ENCODE peak calls at places on chromosomes 3 and 15, in eight cellular contexts. One of them, this sample, is unnamed.

GRCh38 chr3:62539762-62540161 is 166.4 kb upstream of the FEZF2 start:
- DNase-seq in body of pancreas: no peak
- DNase-seq in Kasumi-1: no peak
- DNase-seq in RPMI7951: no peak
- DNase-seq in kidney: no peak
- DNase-seq in mesendoderm: no peak
- DNase-seq in foreskin fibroblast: no peak
- DNase-seq in amygdala: no peak
- DNase-seq in this sample: no peak

GRCh38 chr3:61802772-61803171 is 241.4 kb downstream of the PTPRG start:
- DNase-seq in body of pancreas: no peak
- DNase-seq in Kasumi-1: no peak
- DNase-seq in RPMI7951: no peak
- DNase-seq in kidney: no peak
- DNase-seq in mesendoderm: no peak
- DNase-seq in foreskin fibroblast: no peak
- DNase-seq in amygdala: no peak
- DNase-seq in this sample: no peak

GRCh38 chr3:189739396-189739795 is 108.2 kb downstream of the TP63 start:
- DNase-seq in body of pancreas: no peak
- DNase-seq in Kasumi-1: no peak
- DNase-seq in RPMI7951: no peak
- DNase-seq in kidney: no peak
- DNase-seq in mesendoderm: peak; percentile 70
- DNase-seq in foreskin fibroblast: no peak
- DNase-seq in amygdala: no peak
- DNase-seq in this sample: no peak

GRCh38 chr3:44100298-44100695 is 141.4 kb upstream of the TOPAZ1 start:
- DNase-seq in body of pancreas: no peak
- DNase-seq in Kasumi-1: no peak
- DNase-seq in RPMI7951: no peak
- DNase-seq in kidney: no peak
- DNase-seq in mesendoderm: no peak
- DNase-seq in foreskin fibroblast: no peak
- DNase-seq in amygdala: no peak
- DNase-seq in this sample: no peak

GRCh38 chr3:123791417-123791816 is 92.7 kb downstream of the MYLK start:
- DNase-seq in body of pancreas: no peak
- DNase-seq in Kasumi-1: no peak
- DNase-seq in RPMI7951: peak; percentile 94
- DNase-seq in kidney: no peak
- DNase-seq in mesendoderm: no peak
- DNase-seq in foreskin fibroblast: peak; percentile 92
- DNase-seq in amygdala: no peak
- DNase-seq in this sample: no peak

GRCh38 chr15:94154255-94154654 is 77.1 kb upstream of the MCTP2 start:
- DNase-seq in body of pancreas: no peak
- DNase-seq in Kasumi-1: no peak
- DNase-seq in RPMI7951: no peak
- DNase-seq in kidney: no peak
- DNase-seq in mesendoderm: no peak
- DNase-seq in foreskin fibroblast: no peak
- DNase-seq in amygdala: no peak
- DNase-seq in this sample: no peak

GRCh38 chr3:120404876-120405275 is 45.9 kb downstream of the FSTL1 start:
- DNase-seq in body of pancreas: no peak
- DNase-seq in Kasumi-1: no peak
- DNase-seq in RPMI7951: no peak
- DNase-seq in kidney: no peak
- DNase-seq in mesendoderm: no peak
- DNase-seq in foreskin fibroblast: no peak
- DNase-seq in amygdala: no peak
- DNase-seq in this sample: no peak

GRCh38 chr3:139541898-139542288 is 2.4 kb upstream of the RBP1 start:
- DNase-seq in body of pancreas: no peak
- DNase-seq in Kasumi-1: no peak
- DNase-seq in RPMI7951: no peak
- DNase-seq in kidney: no peak
- DNase-seq in mesendoderm: no peak
- DNase-seq in foreskin fibroblast: no peak
- DNase-seq in amygdala: no peak
- DNase-seq in this sample: no peak

GRCh38 chr3:176071943-176072342 is 1125.3 kb downstream of the TBL1XR1 start:
- DNase-seq in body of pancreas: no peak
- DNase-seq in Kasumi-1: no peak
- DNase-seq in RPMI7951: no peak
- DNase-seq in kidney: no peak
- DNase-seq in mesendoderm: no peak
- DNase-seq in foreskin fibroblast: no peak
- DNase-seq in amygdala: no peak
- DNase-seq in this sample: no peak

GRCh38 chr3:97719156-97719821 is 45.3 kb upstream of the ARL6 start:
- DNase-seq in body of pancreas: peak; percentile 70
- DNase-seq in Kasumi-1: peak; percentile 83
- DNase-seq in RPMI7951: peak; percentile 61
- DNase-seq in kidney: peak; percentile 75
- DNase-seq in mesendoderm: peak; percentile 75
- DNase-seq in foreskin fibroblast: peak; percentile 32
- DNase-seq in amygdala: peak; percentile 19
- DNase-seq in this sample: peak; percentile 37

GRCh38 chr15:29596266-29596665 is 226.0 kb downstream of the TJP1 start:
- DNase-seq in body of pancreas: no peak
- DNase-seq in Kasumi-1: no peak
- DNase-seq in RPMI7951: no peak
- DNase-seq in kidney: no peak
- DNase-seq in mesendoderm: no peak
- DNase-seq in foreskin fibroblast: no peak
- DNase-seq in amygdala: no peak
- DNase-seq in this sample: no peak

GRCh38 chr15:91515188-91515754 is 338.2 kb upstream of the SLCO3A1 start:
- DNase-seq in body of pancreas: peak; percentile 39
- DNase-seq in Kasumi-1: peak; percentile 19
- DNase-seq in RPMI7951: peak; percentile 93
- DNase-seq in kidney: no peak
- DNase-seq in mesendoderm: no peak
- DNase-seq in foreskin fibroblast: peak; percentile 67
- DNase-seq in amygdala: no peak
- DNase-seq in this sample: no peak

GRCh38 chr3:53375019-53375418 is 27.7 kb upstream of the DCP1A start:
- DNase-seq in body of pancreas: peak; percentile 72
- DNase-seq in Kasumi-1: peak; percentile 80
- DNase-seq in RPMI7951: peak; percentile 60
- DNase-seq in kidney: peak; percentile 80
- DNase-seq in mesendoderm: peak; percentile 82
- DNase-seq in foreskin fibroblast: peak; percentile 11
- DNase-seq in amygdala: peak; percentile 10
- DNase-seq in this sample: peak; percentile 14